ENCODE peak calls at places on chromosomes 11 and 22, in four cellular contexts. Q is Panc1, L is brain microvascular endothelial cell, K is foreskin keratinocyte. A is an unnamed sample.

GRCh38 chr11:42976636-42977217 is 335.1 kb upstream of the API5 start:
- DNase-seq in Q (no peak), L (no peak), K (no peak), A (no peak)

GRCh38 chr22:46674367-46674781 is 54.2 kb downstream of the GRAMD4 start:
- DNase-seq in Q (no peak), L (no peak), K (no peak), A (no peak)

GRCh38 chr11:77294040-77294439 is 7.4 kb downstream of the GDPD4 start:
- DNase-seq in Q (no peak), L (no peak), K (no peak), A (no peak)

GRCh38 chr11:118604566-118604965 is 2.8 kb upstream of the PHLDB1 start:
- DNase-seq in Q (no peak), L (no peak), K (no peak), A (no peak)

GRCh38 chr11:13691296-13691899 is 22.9 kb downstream of the FAR1 start:
- DNase-seq in Q (no peak), L (no peak), K (no peak), A (no peak)

GRCh38 chr11:96279421-96280290 is 63.3 kb downstream of the MAML2 start:
- DNase-seq in Q (no peak), L (peak; percentile 60), K (peak; percentile 75), A (peak; percentile 68)

GRCh38 chr11:27777013-27777412 is 76.8 kb upstream of the BDNF start:
- DNase-seq in Q (no peak), L (no peak), K (no peak), A (no peak)

GRCh38 chr11:95762513-95762912 is 27.1 kb downstream of the FAM76B start:
- DNase-seq in Q (no peak), L (peak; percentile 11), K (no peak), A (no peak)

GRCh38 chr11:69699213-69699612 is 4.6 kb downstream of the FGF19 start:
- DNase-seq in Q (no peak), L (no peak), K (no peak), A (no peak)
- H3K27ac ChIP-seq in Q (no peak overlapping the region), L (no peak overlapping the region), K (no peak overlapping the region), A (no peak overlapping the region)

GRCh38 chr11:87300640-87301381 is 263.1 kb downstream of the TMEM135 start:
- DNase-seq in Q (no peak), L (no peak), K (no peak), A (no peak)
- H3K27ac ChIP-seq in Q (no peak overlapping the region), L (no peak overlapping the region), K (no peak overlapping the region), A (no peak overlapping the region)

DNA sequence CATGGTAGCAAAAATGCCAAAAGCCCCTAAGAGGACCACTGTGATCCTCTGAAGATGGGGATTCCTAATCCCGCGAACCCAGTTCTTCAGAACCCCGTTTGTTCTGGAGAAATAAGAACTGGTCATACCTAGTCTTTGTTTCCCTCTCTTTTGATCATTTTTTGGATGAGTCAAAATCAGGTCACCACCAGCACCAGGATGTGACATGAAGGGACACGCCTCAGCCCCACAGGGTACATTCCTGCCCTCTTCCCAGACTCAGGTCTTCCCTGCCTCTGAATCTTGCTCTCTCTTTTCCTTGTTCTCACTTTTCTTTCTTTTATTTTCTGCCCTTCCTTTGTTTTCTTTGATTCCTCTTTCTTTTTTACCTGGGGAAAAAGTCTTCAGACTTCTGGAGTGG is 14.6 kb upstream of the ANO1 start:
- DNase-seq in Q (no peak), L (no peak), K (peak; percentile 69), A (no peak)
- H3K27ac ChIP-seq in Q (no peak overlapping the region), L (no peak overlapping the region), K (peak overlapping the region; percentile 74), A (no peak overlapping the region)

GRCh38 chr22:41197808-41198585 is 7.1 kb upstream of the L3MBTL2 start:
- DNase-seq in Q (no peak), L (no peak), K (no peak), A (peak; percentile 18)
- H3K27ac ChIP-seq in Q (peak overlapping the region; percentile 39), L (no peak overlapping the region), K (no peak overlapping the region), A (no peak overlapping the region)

GRCh38 chr11:68093565-68093964 is 27.6 kb downstream of the CHKA start:
- DNase-seq in Q (no peak), L (no peak), K (no peak), A (no peak)
- H3K27ac ChIP-seq in Q (no peak overlapping the region), L (no peak overlapping the region), K (no peak overlapping the region), A (no peak overlapping the region)

GRCh38 chr22:27638329-27639179 is 163.0 kb downstream of the MN1 start:
- DNase-seq in Q (no peak), L (no peak), K (no peak), A (no peak)
- H3K27ac ChIP-seq in Q (no peak overlapping the region), L (no peak overlapping the region), K (no peak overlapping the region), A (no peak overlapping the region)

GRCh38 chr22:24337894-24338645 is 67.4 kb downstream of the SPECC1L start:
- DNase-seq in Q (no peak), L (no peak), K (no peak), A (no peak)

GRCh38 chr22:24335529-24335928 is 64.9 kb downstream of the SPECC1L start:
- DNase-seq in Q (no peak), L (no peak), K (no peak), A (no peak)

GRCh38 chr22:24341657-24342056 is 71.0 kb downstream of the SPECC1L start:
- DNase-seq in Q (no peak), L (no peak), K (no peak), A (no peak)

GRCh38 chr22:24339452-24339747 is 68.8 kb downstream of the SPECC1L start:
- DNase-seq in Q (no peak), L (no peak), K (no peak), A (no peak)

DNA sequence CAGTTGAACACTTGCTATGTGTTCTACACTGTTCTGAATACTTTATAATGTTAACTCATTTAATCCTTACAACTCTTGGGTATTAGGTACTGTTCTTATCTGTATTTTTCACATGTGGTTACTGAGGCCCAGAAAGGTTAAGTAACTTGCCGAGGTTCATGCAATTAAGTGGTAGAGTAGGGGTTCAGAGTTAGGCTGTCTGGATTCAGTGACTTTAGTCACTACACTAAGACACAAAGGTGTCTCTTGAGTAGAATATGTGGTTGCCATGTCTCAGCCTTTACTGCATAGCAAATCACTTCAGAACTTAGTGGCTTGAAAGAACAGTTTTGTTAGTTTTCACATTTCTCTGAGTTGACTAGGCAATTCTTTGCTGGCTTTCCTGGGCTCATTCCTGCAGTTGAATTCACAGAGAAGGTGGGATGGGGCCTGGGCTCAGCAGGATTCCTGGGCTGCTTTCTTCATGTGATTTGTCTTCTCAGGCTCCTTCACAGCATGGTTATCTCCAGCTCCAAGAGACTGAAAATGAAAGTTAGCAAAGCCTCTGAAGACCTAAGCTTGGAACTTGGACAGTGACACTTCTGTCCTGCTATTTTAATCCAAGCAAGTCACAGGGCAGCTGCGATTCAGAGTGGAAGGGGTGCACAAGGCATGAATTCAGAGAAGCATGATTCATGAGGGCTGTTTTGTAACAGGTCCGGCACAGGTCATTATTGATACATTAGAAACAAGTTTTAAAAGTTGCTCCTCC is 68.2 kb downstream of the SPECC1L start:
- DNase-seq in Q (no peak), L (peak; percentile 48), K (no peak), A (peak; percentile 64)
- H3K27ac ChIP-seq in Q (no peak overlapping the region), L (no peak overlapping the region), K (no peak overlapping the region), A (peak overlapping the region; percentile 50)

DNA sequence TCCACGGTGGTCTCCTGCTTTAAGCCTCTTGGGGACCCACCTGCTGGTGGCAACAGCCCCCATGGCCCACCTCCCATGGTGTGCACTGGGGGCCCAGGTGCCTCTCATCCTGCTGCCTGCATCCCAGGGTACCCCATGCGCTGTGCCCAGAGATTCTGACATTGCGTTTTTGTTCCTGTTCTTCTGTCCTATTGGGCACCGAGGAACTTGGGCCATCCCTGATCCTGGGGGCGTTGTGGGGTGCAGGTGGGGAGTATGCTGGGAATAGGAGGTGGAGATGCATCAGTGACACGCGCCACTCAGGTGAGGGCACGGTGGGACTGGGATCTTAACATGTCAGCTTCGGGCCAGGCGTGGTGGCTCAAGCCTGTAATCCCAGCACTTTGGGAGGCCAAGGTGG is 12.4 kb upstream of the NAP1L4 start:
- DNase-seq in Q (no peak), L (no peak), K (no peak), A (no peak)
- H3K27ac ChIP-seq in Q (no peak overlapping the region), L (no peak overlapping the region), K (peak overlapping the region; percentile 69), A (no peak overlapping the region)

DNA sequence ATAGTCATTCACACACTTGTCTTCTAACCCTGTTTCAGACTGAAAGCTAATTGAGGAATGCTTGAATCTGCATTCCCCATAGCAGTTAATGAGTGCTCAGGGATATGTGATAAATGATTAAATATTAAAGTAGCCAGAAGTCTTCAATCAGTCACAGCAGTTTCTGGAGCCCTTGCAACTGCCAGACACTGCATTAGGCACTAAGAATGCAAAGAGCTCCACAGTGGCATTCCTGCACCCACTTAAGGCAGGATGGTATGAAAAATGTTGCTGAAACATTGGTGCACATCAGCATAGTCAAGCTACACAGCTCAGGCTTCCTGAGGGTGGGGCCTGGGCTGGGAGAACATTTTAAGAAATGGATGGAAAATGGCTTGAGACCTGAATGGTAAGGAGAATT is 6.5 kb downstream of the DTX4 start:
- DNase-seq in Q (no peak), L (no peak), K (no peak), A (no peak)
- H3K27ac ChIP-seq in Q (no peak overlapping the region), L (no peak overlapping the region), K (no peak overlapping the region), A (no peak overlapping the region)